ENCODE peak calls at places on chromosomes 11 and 22, in four cellular contexts. U, P, L and R are unnamed samples.
A peak's percentile ranks its signal among the peaks of the same experiment; 100 is the strongest.

GRCh38 chr11:31045335-31045734 is 324.2 kb downstream of the DCDC1 start:
- DNase-seq in L (no peak), U (no peak), P (no peak), R (no peak)

GRCh38 chr11:108289699-108290098 is 66.8 kb downstream of the ATM start:
- DNase-seq in P (no peak), L (no peak), U (no peak), R (no peak)

GRCh38 chr11:2924381-2924780 is 4.8 kb downstream of the PHLDA2 start:
- DNase-seq in U (no peak), P (no peak), L (no peak), R (no peak)

GRCh38 chr11:88354909-88355308 is 17.4 kb upstream of the CTSC start:
- DNase-seq in P (no peak), L (no peak), U (no peak), R (no peak)

GRCh38 chr11:6667733-6668374 is 12.2 kb upstream of the DCHS1 start:
- DNase-seq in U (peak; percentile 17), P (no peak), L (no peak), R (no peak)

GRCh38 chr11:34564406-34564805 is 50.8 kb upstream of the ELF5 start:
- DNase-seq in U (peak; percentile 77), L (no peak), P (no peak), R (no peak)

GRCh38 chr22:38262051-38262795 is 10.6 kb downstream of the TMEM184B start:
- DNase-seq in U (peak; percentile 14), L (no peak), P (no peak), R (peak; percentile 61)

GRCh38 chr11:104118105-104118762 is 45.7 kb downstream of the PDGFD start:
- DNase-seq in P (no peak), L (no peak), U (no peak), R (no peak)

GRCh38 chr22:24232725-24233124 is 12.2 kb downstream of the GGT5 start:
- DNase-seq in P (no peak), U (no peak), L (no peak), R (no peak)

GRCh38 chr11:68962527-68963250 is 18.1 kb downstream of the MRGPRD start:
- DNase-seq in U (no peak), P (no peak), L (no peak), R (no peak)

GRCh38 chr22:46596819-46597218 is 23.4 kb upstream of the GRAMD4 start:
- DNase-seq in U (peak; percentile 50), L (no peak), P (no peak), R (no peak)

GRCh38 chr11:3014314-3014938 is 22.3 kb upstream of the NAP1L4 start:
- DNase-seq in L (no peak), P (no peak), U (no peak), R (no peak)

GRCh38 chr11:61404641-61405040 is 12.3 kb downstream of the TMEM216 start:
- DNase-seq in L (no peak), U (no peak), P (no peak), R (no peak)

GRCh38 chr11:114098927-114099326 is 39.4 kb downstream of the ZBTB16 start:
- DNase-seq in P (no peak), U (no peak), L (no peak), R (no peak)

GRCh38 chr22:49233507-49234100 is 594.1 kb downstream of the BRD1 start:
- DNase-seq in U (no peak), L (no peak), P (no peak), R (no peak)

GRCh38 chr11:121929581-121929980 is 186.4 kb downstream of the BLID start:
- DNase-seq in L (no peak), P (no peak), U (no peak), R (no peak)

GRCh38 chr11:44319170-44319551 is 9.2 kb upstream of the ALX4 start:
- DNase-seq in U (no peak), P (no peak), L (no peak), R (no peak)

GRCh38 chr11:69320756-69321741 is 27.1 kb downstream of the MYEOV start:
- DNase-seq in P (no peak), L (no peak), U (peak; percentile 17), R (no peak)